ENCODE peak calls at places on chromosomes 7 and 10, in five cellular contexts. P, G, N, U and H are unnamed samples.

GRCh38 chr7:105101864-105102263 is 87.9 kb downstream of the KMT2E start:
- DNase-seq in P (no peak), G (no peak), N (no peak), U (no peak), H (no peak)

GRCh38 chr10:131825150-131825907 is 75.5 kb upstream of the PPP2R2D start:
- DNase-seq in P (no peak), G (no peak), N (no peak), U (no peak), H (no peak)

GRCh38 chr7:128010392-128011078 is 20.7 kb downstream of the LRRC4 start:
- DNase-seq in P (no peak), G (no peak), N (no peak), U (no peak), H (no peak)

GRCh38 chr7:131293018-131293417 is 34.7 kb upstream of the MKLN1 start:
- DNase-seq in P (no peak), G (no peak), N (no peak), U (no peak), H (no peak)

GRCh38 chr10:124917168-124917938 is 24.6 kb upstream of the ZRANB1 start:
- DNase-seq in P (peak; percentile 73), G (no peak), N (no peak), U (peak; percentile 39), H (no peak)

GRCh38 chr10:109765838-109766237 is 157.5 kb downstream of the XPNPEP1 start:
- DNase-seq in P (no peak), G (no peak), N (no peak), U (no peak), H (no peak)

GRCh38 chr10:89391882-89392756 is at the start of gene IFIT1:
- DNase-seq in P (peak; percentile 55), G (peak; percentile 68), N (peak; percentile 80), U (peak; percentile 82), H (no peak)

GRCh38 chr10:62046522-62047239 is 145.2 kb downstream of the ARID5B start:
- DNase-seq in P (no peak), G (no peak), N (peak; percentile 55), U (peak; percentile 67), H (no peak)

GRCh38 chr7:44962483-44963251 is 16.1 kb downstream of the MYO1G start:
- DNase-seq in P (peak; percentile 45), G (no peak), N (no peak), U (no peak), H (no peak)

GRCh38 chr7:90119178-90119971 is 34.9 kb upstream of the STEAP1 start:
- DNase-seq in P (peak; percentile 73), G (no peak), N (no peak), U (no peak), H (no peak)

GRCh38 chr10:8314486-8314885 is 260.0 kb downstream of the GATA3 start:
- DNase-seq in P (no peak), G (no peak), N (no peak), U (no peak), H (no peak)

DNA sequence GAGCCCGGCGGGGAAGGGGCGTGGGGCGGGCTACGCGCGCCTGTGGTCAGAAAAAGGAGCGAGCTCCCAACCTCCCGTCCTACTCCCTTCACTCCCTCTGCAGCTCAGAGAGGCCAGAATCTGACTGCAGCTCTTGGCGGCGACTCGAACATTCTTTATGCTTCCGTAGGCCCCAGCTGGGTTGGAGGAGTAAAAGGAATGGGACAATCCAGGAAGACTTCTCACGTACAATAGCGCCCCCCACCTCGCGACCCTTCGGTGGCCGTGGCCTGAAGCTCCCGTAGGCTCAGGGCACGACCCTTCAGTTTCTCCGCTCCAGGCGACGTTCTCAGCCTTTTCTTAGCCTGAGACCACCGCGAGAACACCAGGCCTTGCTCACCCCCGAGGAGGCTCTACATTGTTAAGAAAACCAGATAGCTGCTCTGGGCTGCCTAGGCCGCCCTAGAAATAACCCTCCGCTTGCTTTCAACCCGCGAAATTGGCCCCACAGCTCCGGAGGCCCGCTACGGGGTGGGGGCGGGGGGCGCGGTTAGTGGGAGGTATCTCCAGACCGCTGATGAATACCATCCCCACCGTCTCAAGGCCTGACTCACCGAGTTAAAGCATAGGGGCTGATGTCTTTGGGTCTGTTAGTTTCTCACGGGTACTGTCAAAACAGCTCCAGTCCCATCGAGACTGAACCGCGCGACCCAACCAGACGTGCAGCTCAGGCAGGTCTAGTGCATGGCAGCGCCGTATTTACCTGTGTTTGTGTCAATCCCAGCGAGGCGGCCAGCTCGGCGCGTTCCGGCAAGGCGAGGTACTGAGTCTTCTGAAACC is 3.0 kb downstream of the DLX5 start:
- DNase-seq in P (no peak), G (no peak), N (no peak), U (no peak), H (no peak)
- TF ChIP-seq SIN3A in P (no peak), G (no peak), N (no peak), U (no peak), H (no peak)

GRCh38 chr10:80465839-80466590 is 11.9 kb downstream of the TSPAN14 start:
- DNase-seq in P (no peak), G (no peak), N (no peak), U (no peak), H (no peak)

GRCh38 chr10:80466724-80467326 is 12.7 kb downstream of the TSPAN14 start:
- DNase-seq in P (no peak), G (no peak), N (no peak), U (no peak), H (no peak)

GRCh38 chr10:80470266-80470665 is 16.2 kb downstream of the TSPAN14 start:
- DNase-seq in P (no peak), G (no peak), N (no peak), U (no peak), H (no peak)

GRCh38 chr10:80468806-80469421 is 14.8 kb downstream of the TSPAN14 start:
- DNase-seq in P (no peak), G (no peak), N (no peak), U (no peak), H (no peak)

GRCh38 chr10:80468002-80468401 is 13.9 kb downstream of the TSPAN14 start:
- DNase-seq in P (peak; percentile 63), G (no peak), N (no peak), U (no peak), H (no peak)
- H3K4me1 ChIP-seq in P (peaks cover 40% of the 10 kb centered on the region), G (peaks cover 66% of the 10 kb centered on the region), N (peaks cover 82% of the 10 kb centered on the region), U (peaks cover 97% of the 10 kb centered on the region), H (peaks cover 24% of the 10 kb centered on the region)

DNA sequence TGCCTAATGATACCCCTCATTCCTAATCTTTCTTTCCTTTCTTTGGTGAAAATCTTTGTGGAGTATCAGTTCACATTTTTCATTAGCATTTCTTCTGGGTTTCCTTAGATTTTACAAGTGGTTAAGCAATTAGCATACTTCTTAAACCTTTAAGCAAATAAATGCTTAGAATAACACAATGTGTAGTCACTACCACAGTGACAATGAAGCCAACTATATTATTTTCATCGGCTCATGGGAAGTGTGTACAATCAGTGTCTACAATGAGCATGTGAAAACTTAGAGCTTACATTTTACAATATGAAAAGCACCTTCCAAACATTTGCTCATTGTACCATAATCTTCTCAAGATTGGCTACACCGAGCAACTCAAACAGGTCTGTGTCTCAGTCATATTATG is 176.2 kb upstream of the PLXNA4 start:
- DNase-seq in P (no peak), G (no peak), N (no peak), U (no peak), H (no peak)
- TF ChIP-seq SIN3A in P (no peak), G (no peak), N (no peak), U (no peak), H (no peak)

DNA sequence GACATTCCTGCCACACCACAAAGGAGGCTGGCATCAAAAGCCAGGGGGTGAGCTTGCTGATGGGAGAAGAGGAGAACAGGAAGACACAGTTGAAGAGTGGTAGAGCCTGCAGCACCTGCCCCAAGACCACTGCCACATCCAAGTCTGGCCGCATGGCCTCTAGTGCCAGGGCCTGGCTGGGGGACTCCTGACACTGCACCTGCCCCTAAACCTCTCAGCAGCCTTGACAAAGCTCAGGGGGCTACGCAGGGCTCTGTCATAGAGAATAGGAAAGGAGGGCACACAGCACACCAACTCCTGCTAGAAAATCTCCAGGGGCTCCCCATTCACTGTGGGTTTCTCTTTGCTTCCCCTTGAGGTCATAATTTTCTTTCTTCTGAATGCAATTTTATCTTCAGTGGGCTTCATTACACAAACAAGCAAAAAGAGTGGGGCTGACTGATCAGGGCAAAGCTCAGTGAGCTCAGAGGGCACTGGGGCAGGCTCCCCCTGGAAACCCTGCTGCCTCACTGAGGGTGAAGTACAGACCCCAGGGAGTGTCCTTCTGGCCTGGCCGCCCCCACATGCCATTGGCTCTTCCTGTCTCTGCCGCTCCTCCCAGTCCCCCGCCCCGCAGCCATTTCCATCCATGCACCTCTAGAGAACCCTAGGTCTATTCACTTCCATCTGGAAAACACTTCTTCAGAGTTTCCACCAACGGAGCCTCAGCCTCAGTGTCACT is 37.2 kb downstream of the VOPP1 start:
- DNase-seq in P (no peak), G (no peak), N (no peak), U (peak; percentile 19), H (no peak)
- H3K4me1 ChIP-seq in P (peaks cover 28% of the 10 kb centered on the region), G (peaks cover 25% of the 10 kb centered on the region), N (peaks cover 83% of the 10 kb centered on the region), U (peaks cover 53% of the 10 kb centered on the region), H (peaks cover 35% of the 10 kb centered on the region)

DNA sequence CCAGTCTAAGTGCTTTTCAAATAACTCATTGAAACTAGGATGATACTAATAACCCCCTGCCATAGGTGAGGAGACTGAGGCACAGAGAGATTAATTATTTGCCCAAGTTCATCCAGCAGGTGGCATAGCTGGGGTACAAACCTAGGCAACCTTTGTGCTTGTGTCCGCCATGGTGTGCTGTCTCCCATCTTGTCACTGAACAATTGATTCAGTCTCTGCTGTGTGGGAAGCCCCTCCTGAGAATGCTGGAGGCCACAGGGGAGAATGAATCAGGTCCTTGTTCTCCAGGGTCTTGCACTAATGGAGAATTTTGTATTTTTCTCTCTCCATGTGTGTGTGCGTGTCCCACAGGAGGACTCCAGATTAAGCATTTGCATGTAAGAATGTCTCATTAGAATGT is 15.8 kb upstream of the TMEM236 start:
- DNase-seq in P (no peak), G (no peak), N (no peak), U (no peak), H (no peak)
- TF ChIP-seq SIN3A in P (no peak), G (no peak), N (no peak), U (no peak), H (no peak)

GRCh38 chr10:110858297-110858934 is 13.3 kb upstream of the PDCD4 start:
- DNase-seq in P (no peak), G (no peak), N (no peak), U (no peak), H (no peak)
- H3K4me1 ChIP-seq in P (peaks cover 36% of the 10 kb centered on the region), G (no peaks in the 10 kb centered on the region), N (peaks cover 67% of the 10 kb centered on the region), U (peaks cover 59% of the 10 kb centered on the region), H (no peaks in the 10 kb centered on the region)

GRCh38 chr7:74155810-74156395 is 18.3 kb upstream of the EIF4H start:
- DNase-seq in P (no peak), G (no peak), N (no peak), U (no peak), H (no peak)
- TF ChIP-seq SIN3A in P (no peak), G (no peak), N (no peak), U (no peak), H (no peak)

GRCh38 chr10:87635498-87636312 is 24.0 kb upstream of the PAPSS2 start:
- DNase-seq in P (no peak), G (peak; percentile 61), N (peak; percentile 62), U (peak; percentile 43), H (no peak)
- H3K4me1 ChIP-seq in P (no peaks in the 10 kb centered on the region), G (no peaks in the 10 kb centered on the region), N (no peaks in the 10 kb centered on the region), U (peaks cover 19% of the 10 kb centered on the region), H (peaks cover 5% of the 10 kb centered on the region)